ENCODE peak calls at places on chromosomes 12 and 14, in eight cellular contexts. One of them, this sample, is unnamed.

GRCh38 chr12:122995503-122996187 is 15.2 kb downstream of the ARL6IP4 start:
- DNase-seq in HEK293T: no peak
- DNase-seq in GM12865: no peak
- DNase-seq in suprapubic skin: no peak
- DNase-seq in Panc1: no peak
- DNase-seq in stimulated activated CD8-positive, alpha-beta memory T cell treated with anti-CD3 and anti-CD28 coated beads, Interleukin-15, amount 100 ng/mL, for 24 hours: no peak
- DNase-seq in breast epithelium: no peak
- DNase-seq in stimulated activated CD4-positive, alpha-beta T cell treated with anti-CD3 and anti-CD28 coated beads, Interleukin-2, amount 100 ng/mL, for 48 hours: no peak
- DNase-seq in this sample: no peak

GRCh38 chr14:91078095-91078737 is 17.8 kb upstream of the RPS6KA5 start:
- DNase-seq in HEK293T: no peak
- DNase-seq in GM12865: peak; percentile 85
- DNase-seq in suprapubic skin: no peak
- DNase-seq in Panc1: no peak
- DNase-seq in stimulated activated CD8-positive, alpha-beta memory T cell treated with anti-CD3 and anti-CD28 coated beads, Interleukin-15, amount 100 ng/mL, for 24 hours: no peak
- DNase-seq in breast epithelium: no peak
- DNase-seq in stimulated activated CD4-positive, alpha-beta T cell treated with anti-CD3 and anti-CD28 coated beads, Interleukin-2, amount 100 ng/mL, for 48 hours: peak; percentile 52
- DNase-seq in this sample: no peak

GRCh38 chr12:127592278-127592677 is 674.7 kb upstream of the TMEM132C start:
- DNase-seq in HEK293T: no peak
- DNase-seq in GM12865: no peak
- DNase-seq in suprapubic skin: no peak
- DNase-seq in Panc1: no peak
- DNase-seq in stimulated activated CD8-positive, alpha-beta memory T cell treated with anti-CD3 and anti-CD28 coated beads, Interleukin-15, amount 100 ng/mL, for 24 hours: no peak
- DNase-seq in breast epithelium: no peak
- DNase-seq in stimulated activated CD4-positive, alpha-beta T cell treated with anti-CD3 and anti-CD28 coated beads, Interleukin-2, amount 100 ng/mL, for 48 hours: no peak
- DNase-seq in this sample: no peak

GRCh38 chr12:66144796-66145754 is 14.5 kb upstream of the LLPH start:
- DNase-seq in HEK293T: peak; percentile 31
- DNase-seq in GM12865: peak; percentile 17
- DNase-seq in suprapubic skin: no peak
- DNase-seq in Panc1: peak; percentile 41
- DNase-seq in stimulated activated CD8-positive, alpha-beta memory T cell treated with anti-CD3 and anti-CD28 coated beads, Interleukin-15, amount 100 ng/mL, for 24 hours: no peak
- DNase-seq in breast epithelium: no peak
- DNase-seq in stimulated activated CD4-positive, alpha-beta T cell treated with anti-CD3 and anti-CD28 coated beads, Interleukin-2, amount 100 ng/mL, for 48 hours: no peak
- DNase-seq in this sample: no peak

GRCh38 chr14:103132381-103133212 is 9.3 kb downstream of the TNFAIP2 start:
- DNase-seq in HEK293T: no peak
- DNase-seq in GM12865: no peak
- DNase-seq in suprapubic skin: no peak
- DNase-seq in Panc1: no peak
- DNase-seq in stimulated activated CD8-positive, alpha-beta memory T cell treated with anti-CD3 and anti-CD28 coated beads, Interleukin-15, amount 100 ng/mL, for 24 hours: no peak
- DNase-seq in breast epithelium: no peak
- DNase-seq in stimulated activated CD4-positive, alpha-beta T cell treated with anti-CD3 and anti-CD28 coated beads, Interleukin-2, amount 100 ng/mL, for 48 hours: no peak
- DNase-seq in this sample: no peak

GRCh38 chr12:26863515-26863914 is 30.5 kb upstream of the ITPR2 start:
- DNase-seq in HEK293T: no peak
- DNase-seq in GM12865: peak; percentile 29
- DNase-seq in suprapubic skin: no peak
- DNase-seq in Panc1: no peak
- DNase-seq in stimulated activated CD8-positive, alpha-beta memory T cell treated with anti-CD3 and anti-CD28 coated beads, Interleukin-15, amount 100 ng/mL, for 24 hours: no peak
- DNase-seq in breast epithelium: no peak
- DNase-seq in stimulated activated CD4-positive, alpha-beta T cell treated with anti-CD3 and anti-CD28 coated beads, Interleukin-2, amount 100 ng/mL, for 48 hours: no peak
- DNase-seq in this sample: no peak

GRCh38 chr12:47236109-47236714 is 156.5 kb upstream of the AMIGO2 start:
- DNase-seq in HEK293T: no peak
- DNase-seq in GM12865: no peak
- DNase-seq in suprapubic skin: no peak
- DNase-seq in Panc1: no peak
- DNase-seq in stimulated activated CD8-positive, alpha-beta memory T cell treated with anti-CD3 and anti-CD28 coated beads, Interleukin-15, amount 100 ng/mL, for 24 hours: no peak
- DNase-seq in breast epithelium: no peak
- DNase-seq in stimulated activated CD4-positive, alpha-beta T cell treated with anti-CD3 and anti-CD28 coated beads, Interleukin-2, amount 100 ng/mL, for 48 hours: no peak
- DNase-seq in this sample: no peak

GRCh38 chr12:118337194-118337838 is 35.4 kb downstream of the TAOK3 start:
- DNase-seq in HEK293T: no peak
- DNase-seq in GM12865: no peak
- DNase-seq in suprapubic skin: no peak
- DNase-seq in Panc1: no peak
- DNase-seq in stimulated activated CD8-positive, alpha-beta memory T cell treated with anti-CD3 and anti-CD28 coated beads, Interleukin-15, amount 100 ng/mL, for 24 hours: no peak
- DNase-seq in breast epithelium: no peak
- DNase-seq in stimulated activated CD4-positive, alpha-beta T cell treated with anti-CD3 and anti-CD28 coated beads, Interleukin-2, amount 100 ng/mL, for 48 hours: no peak
- DNase-seq in this sample: no peak

GRCh38 chr12:49583361-49584094 is 15.6 kb upstream of the MCRS1 start:
- DNase-seq in HEK293T: no peak
- DNase-seq in GM12865: no peak
- DNase-seq in suprapubic skin: no peak
- DNase-seq in Panc1: no peak
- DNase-seq in stimulated activated CD8-positive, alpha-beta memory T cell treated with anti-CD3 and anti-CD28 coated beads, Interleukin-15, amount 100 ng/mL, for 24 hours: no peak
- DNase-seq in breast epithelium: no peak
- DNase-seq in stimulated activated CD4-positive, alpha-beta T cell treated with anti-CD3 and anti-CD28 coated beads, Interleukin-2, amount 100 ng/mL, for 48 hours: no peak
- DNase-seq in this sample: no peak

This sample was measured in activated gamma-delta T cell.